ENCODE peak calls at places on chromosomes 5 and 9, in six cellular contexts. One of them, this sample, is unnamed.

GRCh38 chr5:53557386-53557785 is 3.1 kb upstream of the NDUFS4 start:
- DNase-seq in NCI-H187 treated with DMSO at 0.1 percent for 48 hours: no peak
- DNase-seq in NCI-H748 treated with DMSO at 0.1 percent for 48 hours: no peak
- DNase-seq in Panc1: no peak
- DNase-seq in posterior vena cava: no peak
- DNase-seq in CD8-positive, alpha-beta T cell: no peak
- DNase-seq in this sample: no peak

GRCh38 chr9:114117996-114118830 is 19.1 kb upstream of the KIF12 start:
- DNase-seq in posterior vena cava: peak
- DNase-seq in NCI-H187 treated with DMSO at 0.1 percent for 48 hours: no peak
- DNase-seq in CD8-positive, alpha-beta T cell: no peak
- DNase-seq in NCI-H748 treated with DMSO at 0.1 percent for 48 hours: peak
- DNase-seq in Panc1: no peak
- DNase-seq in this sample: peak

GRCh38 chr9:93900436-93900819 is 54.7 kb downstream of the BARX1 start:
- DNase-seq in posterior vena cava: peak
- DNase-seq in NCI-H748 treated with DMSO at 0.1 percent for 48 hours: no peak
- DNase-seq in Panc1: no peak
- DNase-seq in NCI-H187 treated with DMSO at 0.1 percent for 48 hours: no peak
- DNase-seq in CD8-positive, alpha-beta T cell: no peak
- DNase-seq in this sample: no peak

GRCh38 chr9:98773721-98774120 is 22.6 kb downstream of the ANKS6 start:
- DNase-seq in NCI-H748 treated with DMSO at 0.1 percent for 48 hours: no peak
- DNase-seq in CD8-positive, alpha-beta T cell: no peak
- DNase-seq in NCI-H187 treated with DMSO at 0.1 percent for 48 hours: no peak
- DNase-seq in Panc1: no peak
- DNase-seq in posterior vena cava: no peak
- DNase-seq in this sample: no peak

GRCh38 chr5:128409401-128409800 is 128.6 kb downstream of the FBN2 start:
- DNase-seq in Panc1: no peak
- DNase-seq in posterior vena cava: no peak
- DNase-seq in NCI-H748 treated with DMSO at 0.1 percent for 48 hours: no peak
- DNase-seq in CD8-positive, alpha-beta T cell: no peak
- DNase-seq in NCI-H187 treated with DMSO at 0.1 percent for 48 hours: no peak
- DNase-seq in this sample: no peak

GRCh38 chr5:94463739-94464138 is 154.7 kb downstream of the KIAA0825 start:
- DNase-seq in Panc1: no peak
- DNase-seq in NCI-H187 treated with DMSO at 0.1 percent for 48 hours: no peak
- DNase-seq in CD8-positive, alpha-beta T cell: no peak
- DNase-seq in posterior vena cava: no peak
- DNase-seq in NCI-H748 treated with DMSO at 0.1 percent for 48 hours: no peak
- DNase-seq in this sample: no peak

GRCh38 chr9:80605129-80605528 is 1033.4 kb downstream of the TLE4 start:
- DNase-seq in CD8-positive, alpha-beta T cell: no peak
- DNase-seq in posterior vena cava: no peak
- DNase-seq in Panc1: peak
- DNase-seq in NCI-H187 treated with DMSO at 0.1 percent for 48 hours: no peak
- DNase-seq in NCI-H748 treated with DMSO at 0.1 percent for 48 hours: peak
- DNase-seq in this sample: no peak

GRCh38 chr5:102627311-102627710 is 127.8 kb upstream of the PAM start:
- DNase-seq in NCI-H748 treated with DMSO at 0.1 percent for 48 hours: no peak
- DNase-seq in Panc1: no peak
- DNase-seq in NCI-H187 treated with DMSO at 0.1 percent for 48 hours: no peak
- DNase-seq in CD8-positive, alpha-beta T cell: no peak
- DNase-seq in posterior vena cava: no peak
- DNase-seq in this sample: no peak

GRCh38 chr9:122206118-122207046 is 22.4 kb downstream of the LHX6 start:
- DNase-seq in NCI-H748 treated with DMSO at 0.1 percent for 48 hours: no peak
- DNase-seq in CD8-positive, alpha-beta T cell: no peak
- DNase-seq in posterior vena cava: peak
- DNase-seq in Panc1: no peak
- DNase-seq in NCI-H187 treated with DMSO at 0.1 percent for 48 hours: no peak
- DNase-seq in this sample: peak

GRCh38 chr5:180156141-180156540 is 52.9 kb downstream of the RASGEF1C start:
- DNase-seq in NCI-H187 treated with DMSO at 0.1 percent for 48 hours: no peak
- DNase-seq in Panc1: no peak
- DNase-seq in posterior vena cava: peak
- DNase-seq in NCI-H748 treated with DMSO at 0.1 percent for 48 hours: no peak
- DNase-seq in CD8-positive, alpha-beta T cell: no peak
- DNase-seq in this sample: no peak

GRCh38 chr9:20417695-20418094 is 204.6 kb downstream of the MLLT3 start:
- DNase-seq in NCI-H748 treated with DMSO at 0.1 percent for 48 hours: no peak
- DNase-seq in Panc1: no peak
- DNase-seq in NCI-H187 treated with DMSO at 0.1 percent for 48 hours: no peak
- DNase-seq in posterior vena cava: no peak
- DNase-seq in CD8-positive, alpha-beta T cell: no peak
- DNase-seq in this sample: no peak

GRCh38 chr9:4674783-4675182 is 4.6 kb upstream of the CDC37L1 start:
- DNase-seq in CD8-positive, alpha-beta T cell: no peak
- DNase-seq in NCI-H748 treated with DMSO at 0.1 percent for 48 hours: no peak
- DNase-seq in NCI-H187 treated with DMSO at 0.1 percent for 48 hours: no peak
- DNase-seq in Panc1: no peak
- DNase-seq in posterior vena cava: no peak
- DNase-seq in this sample: no peak

GRCh38 chr5:157366741-157367684 is 93.0 kb upstream of the NIPAL4 start:
- DNase-seq in posterior vena cava: no peak
- DNase-seq in NCI-H187 treated with DMSO at 0.1 percent for 48 hours: no peak
- DNase-seq in CD8-positive, alpha-beta T cell: no peak
- DNase-seq in Panc1: no peak
- DNase-seq in NCI-H748 treated with DMSO at 0.1 percent for 48 hours: peak
- DNase-seq in this sample: no peak

This sample was measured in kidney.